ENCODE peak calls at places on chromosomes 2 and 18, in eight cellular contexts. One of them, this sample, is unnamed.
A peak's percentile ranks its signal among the peaks of the same experiment; 100 is the strongest.

GRCh38 chr2:219733106-219733505 is 105.7 kb downstream of the SLC4A3 start:
- DNase-seq in H9: no peak
- DNase-seq in pancreas: no peak
- DNase-seq in activated naive CD4-positive, alpha-beta T cell: no peak
- DNase-seq in activated T-helper 1 cell treated with Interleukin-2 at 50 U/mL for 16 hours: no peak
- DNase-seq in cardiac muscle cell: no peak
- DNase-seq in nephron progenitor cell: no peak
- DNase-seq in NCI-H2029 treated with DMSO at 0.1 percent for 48 hours: no peak
- DNase-seq in this sample: no peak

GRCh38 chr2:215138466-215138865 is at the start of gene ABCA12:
- DNase-seq in NCI-H2029 treated with DMSO at 0.1 percent for 48 hours: no peak
- DNase-seq in H9: no peak
- DNase-seq in activated T-helper 1 cell treated with Interleukin-2 at 50 U/mL for 16 hours: no peak
- DNase-seq in activated naive CD4-positive, alpha-beta T cell: no peak
- DNase-seq in pancreas: no peak
- DNase-seq in cardiac muscle cell: no peak
- DNase-seq in nephron progenitor cell: no peak
- DNase-seq in this sample: no peak

GRCh38 chr2:8456149-8457091 is 225.4 kb upstream of the ID2 start:
- DNase-seq in H9: no peak
- DNase-seq in cardiac muscle cell: no peak
- DNase-seq in activated naive CD4-positive, alpha-beta T cell: no peak
- DNase-seq in NCI-H2029 treated with DMSO at 0.1 percent for 48 hours: no peak
- DNase-seq in pancreas: peak; percentile 24
- DNase-seq in nephron progenitor cell: no peak
- DNase-seq in activated T-helper 1 cell treated with Interleukin-2 at 50 U/mL for 16 hours: no peak
- DNase-seq in this sample: peak; percentile 66

GRCh38 chr2:28901841-28902240 is 7.4 kb downstream of the WDR43 start:
- DNase-seq in cardiac muscle cell: no peak
- DNase-seq in H9: no peak
- DNase-seq in activated naive CD4-positive, alpha-beta T cell: no peak
- DNase-seq in nephron progenitor cell: no peak
- DNase-seq in pancreas: no peak
- DNase-seq in activated T-helper 1 cell treated with Interleukin-2 at 50 U/mL for 16 hours: no peak
- DNase-seq in NCI-H2029 treated with DMSO at 0.1 percent for 48 hours: no peak
- DNase-seq in this sample: no peak

GRCh38 chr2:238853724-238854123 is 5.8 kb downstream of the TWIST2 start:
- DNase-seq in NCI-H2029 treated with DMSO at 0.1 percent for 48 hours: no peak
- DNase-seq in H9: no peak
- DNase-seq in activated naive CD4-positive, alpha-beta T cell: no peak
- DNase-seq in pancreas: no peak
- DNase-seq in activated T-helper 1 cell treated with Interleukin-2 at 50 U/mL for 16 hours: no peak
- DNase-seq in nephron progenitor cell: no peak
- DNase-seq in cardiac muscle cell: no peak
- DNase-seq in this sample: no peak

GRCh38 chr2:105458076-105458475 is 59.2 kb upstream of the FHL2 start:
- DNase-seq in pancreas: no peak
- DNase-seq in activated T-helper 1 cell treated with Interleukin-2 at 50 U/mL for 16 hours: no peak
- DNase-seq in NCI-H2029 treated with DMSO at 0.1 percent for 48 hours: no peak
- DNase-seq in cardiac muscle cell: no peak
- DNase-seq in H9: no peak
- DNase-seq in nephron progenitor cell: no peak
- DNase-seq in activated naive CD4-positive, alpha-beta T cell: no peak
- DNase-seq in this sample: no peak

GRCh38 chr2:9720352-9721093 is 89.7 kb upstream of the YWHAQ start:
- DNase-seq in activated T-helper 1 cell treated with Interleukin-2 at 50 U/mL for 16 hours: no peak
- DNase-seq in activated naive CD4-positive, alpha-beta T cell: no peak
- DNase-seq in NCI-H2029 treated with DMSO at 0.1 percent for 48 hours: no peak
- DNase-seq in nephron progenitor cell: peak; percentile 72
- DNase-seq in pancreas: no peak
- DNase-seq in cardiac muscle cell: no peak
- DNase-seq in H9: no peak
- DNase-seq in this sample: no peak

GRCh38 chr18:39841133-39842041 is 2113.6 kb upstream of the PIK3C3 start:
- DNase-seq in activated T-helper 1 cell treated with Interleukin-2 at 50 U/mL for 16 hours: no peak
- DNase-seq in H9: peak; percentile 79
- DNase-seq in nephron progenitor cell: peak; percentile 74
- DNase-seq in NCI-H2029 treated with DMSO at 0.1 percent for 48 hours: peak; percentile 58
- DNase-seq in cardiac muscle cell: peak; percentile 64
- DNase-seq in pancreas: no peak
- DNase-seq in activated naive CD4-positive, alpha-beta T cell: no peak
- DNase-seq in this sample: no peak

GRCh38 chr2:112714836-112715631 is 5.8 kb upstream of the NT5DC4 start:
- DNase-seq in pancreas: no peak
- DNase-seq in activated T-helper 1 cell treated with Interleukin-2 at 50 U/mL for 16 hours: no peak
- DNase-seq in activated naive CD4-positive, alpha-beta T cell: no peak
- DNase-seq in NCI-H2029 treated with DMSO at 0.1 percent for 48 hours: no peak
- DNase-seq in H9: no peak
- DNase-seq in nephron progenitor cell: no peak
- DNase-seq in cardiac muscle cell: no peak
- DNase-seq in this sample: no peak

GRCh38 chr18:25434771-25435461 is 83.0 kb upstream of the ZNF521 start:
- DNase-seq in activated naive CD4-positive, alpha-beta T cell: no peak
- DNase-seq in cardiac muscle cell: no peak
- DNase-seq in nephron progenitor cell: no peak
- DNase-seq in NCI-H2029 treated with DMSO at 0.1 percent for 48 hours: no peak
- DNase-seq in activated T-helper 1 cell treated with Interleukin-2 at 50 U/mL for 16 hours: no peak
- DNase-seq in H9: no peak
- DNase-seq in pancreas: no peak
- DNase-seq in this sample: no peak

GRCh38 chr18:76529433-76529811 is 34.4 kb upstream of the ZNF516 start:
- DNase-seq in activated naive CD4-positive, alpha-beta T cell: no peak
- DNase-seq in H9: no peak
- DNase-seq in cardiac muscle cell: no peak
- DNase-seq in activated T-helper 1 cell treated with Interleukin-2 at 50 U/mL for 16 hours: no peak
- DNase-seq in pancreas: no peak
- DNase-seq in NCI-H2029 treated with DMSO at 0.1 percent for 48 hours: no peak
- DNase-seq in nephron progenitor cell: no peak
- DNase-seq in this sample: no peak

GRCh38 chr2:47653036-47653435 is 129.9 kb upstream of the MSH6 start:
- DNase-seq in H9: no peak
- DNase-seq in NCI-H2029 treated with DMSO at 0.1 percent for 48 hours: no peak
- DNase-seq in cardiac muscle cell: no peak
- DNase-seq in activated naive CD4-positive, alpha-beta T cell: no peak
- DNase-seq in nephron progenitor cell: no peak
- DNase-seq in pancreas: no peak
- DNase-seq in activated T-helper 1 cell treated with Interleukin-2 at 50 U/mL for 16 hours: no peak
- DNase-seq in this sample: no peak

GRCh38 chr2:96868555-96869280 is 1.2 kb downstream of the SEMA4C start:
- DNase-seq in NCI-H2029 treated with DMSO at 0.1 percent for 48 hours: no peak
- DNase-seq in activated naive CD4-positive, alpha-beta T cell: no peak
- DNase-seq in nephron progenitor cell: peak; percentile 88
- DNase-seq in H9: peak; percentile 83
- DNase-seq in activated T-helper 1 cell treated with Interleukin-2 at 50 U/mL for 16 hours: peak; percentile 47
- DNase-seq in pancreas: peak; percentile 84
- DNase-seq in cardiac muscle cell: peak; percentile 90
- DNase-seq in this sample: peak; percentile 62

GRCh38 chr18:3623769-3624545 is 174.0 kb downstream of the TGIF1 start:
- DNase-seq in pancreas: peak; percentile 42
- DNase-seq in nephron progenitor cell: peak; percentile 48
- DNase-seq in cardiac muscle cell: peak; percentile 70
- DNase-seq in H9: peak; percentile 82
- DNase-seq in activated naive CD4-positive, alpha-beta T cell: no peak
- DNase-seq in activated T-helper 1 cell treated with Interleukin-2 at 50 U/mL for 16 hours: no peak
- DNase-seq in NCI-H2029 treated with DMSO at 0.1 percent for 48 hours: no peak
- DNase-seq in this sample: no peak

GRCh38 chr2:134167015-134167414 is 86.9 kb upstream of the MGAT5 start:
- DNase-seq in cardiac muscle cell: no peak
- DNase-seq in pancreas: no peak
- DNase-seq in activated T-helper 1 cell treated with Interleukin-2 at 50 U/mL for 16 hours: no peak
- DNase-seq in H9: no peak
- DNase-seq in nephron progenitor cell: no peak
- DNase-seq in NCI-H2029 treated with DMSO at 0.1 percent for 48 hours: no peak
- DNase-seq in activated naive CD4-positive, alpha-beta T cell: no peak
- DNase-seq in this sample: no peak

GRCh38 chr2:166405569-166405926 is 29.8 kb upstream of the SCN9A start:
- DNase-seq in nephron progenitor cell: no peak
- DNase-seq in activated T-helper 1 cell treated with Interleukin-2 at 50 U/mL for 16 hours: no peak
- DNase-seq in pancreas: no peak
- DNase-seq in H9: no peak
- DNase-seq in NCI-H2029 treated with DMSO at 0.1 percent for 48 hours: no peak
- DNase-seq in cardiac muscle cell: no peak
- DNase-seq in activated naive CD4-positive, alpha-beta T cell: no peak
- DNase-seq in this sample: no peak

GRCh38 chr2:46387292-46387691 is 90.1 kb downstream of the EPAS1 start:
- DNase-seq in activated T-helper 1 cell treated with Interleukin-2 at 50 U/mL for 16 hours: no peak
- DNase-seq in pancreas: no peak
- DNase-seq in activated naive CD4-positive, alpha-beta T cell: no peak
- DNase-seq in H9: no peak
- DNase-seq in NCI-H2029 treated with DMSO at 0.1 percent for 48 hours: no peak
- DNase-seq in cardiac muscle cell: no peak
- DNase-seq in nephron progenitor cell: no peak
- DNase-seq in this sample: no peak

GRCh38 chr18:76791106-76791505 is 31.3 kb upstream of the ZNF236 start:
- DNase-seq in H9: no peak
- DNase-seq in NCI-H2029 treated with DMSO at 0.1 percent for 48 hours: no peak
- DNase-seq in nephron progenitor cell: no peak
- DNase-seq in activated naive CD4-positive, alpha-beta T cell: no peak
- DNase-seq in cardiac muscle cell: no peak
- DNase-seq in pancreas: no peak
- DNase-seq in activated T-helper 1 cell treated with Interleukin-2 at 50 U/mL for 16 hours: no peak
- DNase-seq in this sample: no peak

GRCh38 chr18:9869713-9870430 is 15.9 kb upstream of the TXNDC2 start:
- DNase-seq in activated T-helper 1 cell treated with Interleukin-2 at 50 U/mL for 16 hours: no peak
- DNase-seq in H9: no peak
- DNase-seq in pancreas: no peak
- DNase-seq in nephron progenitor cell: no peak
- DNase-seq in cardiac muscle cell: no peak
- DNase-seq in activated naive CD4-positive, alpha-beta T cell: no peak
- DNase-seq in NCI-H2029 treated with DMSO at 0.1 percent for 48 hours: no peak
- DNase-seq in this sample: no peak

GRCh38 chr18:46809145-46809544 is 52.3 kb upstream of the ST8SIA5 start:
- DNase-seq in cardiac muscle cell: no peak
- DNase-seq in H9: no peak
- DNase-seq in activated naive CD4-positive, alpha-beta T cell: no peak
- DNase-seq in activated T-helper 1 cell treated with Interleukin-2 at 50 U/mL for 16 hours: no peak
- DNase-seq in NCI-H2029 treated with DMSO at 0.1 percent for 48 hours: no peak
- DNase-seq in nephron progenitor cell: no peak
- DNase-seq in pancreas: no peak
- DNase-seq in this sample: no peak

GRCh38 chr2:68423966-68424650 is 43.0 kb downstream of the FBXO48 start:
- DNase-seq in nephron progenitor cell: no peak
- DNase-seq in cardiac muscle cell: no peak
- DNase-seq in H9: no peak
- DNase-seq in activated T-helper 1 cell treated with Interleukin-2 at 50 U/mL for 16 hours: no peak
- DNase-seq in NCI-H2029 treated with DMSO at 0.1 percent for 48 hours: no peak
- DNase-seq in pancreas: no peak
- DNase-seq in activated naive CD4-positive, alpha-beta T cell: no peak
- DNase-seq in this sample: no peak

This sample was measured in activated T-helper 2 cell treated with anti-CD3 and anti-CD28 coated beads, Interferon-gamma antibody, Interleukin-2, Interleukin-4, amounts not matched to agents 10 μg/mL and 5 μg/mL and 100 μg/mL, durations not matched to agents 14 hours and 24 hours and 36 hours.